ENCODE peak calls at places on chromosomes 4 and X, in four cellular contexts. X, Z, G and Y are unnamed samples.

GRCh38 chr4:175418511-175418910 is 393.6 kb downstream of the GPM6A start:
- DNase-seq in Z (no peak), X (no peak), G (no peak), Y (no peak)

GRCh38 chrX:148133099-148133725 is 152.1 kb downstream of the FMR1NB start:
- DNase-seq in X (no peak), Z (no peak), G (no peak), Y (no peak)

GRCh38 chr4:185820119-185821028 is 8.4 kb upstream of the SORBS2 start:
- DNase-seq in G (no peak), X (no peak), Z (no peak), Y (no peak)

GRCh38 chr4:105808459-105809041 is 86.7 kb upstream of the NPNT start:
- DNase-seq in G (no peak), Z (no peak), X (peak), Y (no peak)

GRCh38 chr4:56181140-56181950 is 205.9 kb downstream of the AASDH start:
- DNase-seq in Z (no peak), X (no peak), G (no peak), Y (no peak)

GRCh38 chr4:15161439-15161838 is 159.2 kb downstream of the CPEB2 start:
- DNase-seq in G (no peak), X (no peak), Z (no peak), Y (no peak)

GRCh38 chr4:134390327-134390726 is 188.7 kb upstream of the PABPC4L start:
- DNase-seq in X (no peak), Z (no peak), G (no peak), Y (no peak)

GRCh38 chr4:184471872-184472539 is 2.3 kb downstream of the IRF2 start:
- DNase-seq in G (no peak), Z (no peak), X (no peak), Y (no peak)

GRCh38 chrX:69493193-69493592 is 10.9 kb upstream of the NALF2 start:
- DNase-seq in X (no peak), Z (no peak), G (no peak), Y (no peak)

GRCh38 chr4:143341186-143341755 is 4.6 kb downstream of the GAB1 start:
- DNase-seq in Z (no peak), G (no peak), X (no peak), Y (no peak)

GRCh38 chrX:65677954-65678469 is 10.6 kb downstream of the MSN start:
- DNase-seq in Z (no peak), G (no peak), X (peak), Y (peak)

GRCh38 chr4:173195708-173196107 is 27.1 kb downstream of the GALNT7 start:
- DNase-seq in G (no peak), Z (no peak), X (no peak), Y (no peak)

GRCh38 chrX:109774136-109774535 is 41.1 kb upstream of the ACSL4 start:
- DNase-seq in G (no peak), Z (no peak), X (no peak), Y (no peak)